ENCODE peak calls at places on chromosome 19, in seven cellular contexts. O, Q, Y, L, Z, N and P are unnamed samples.

GRCh38 chr19:11581740-11582139 is 4.3 kb upstream of the ACP5 start:
- DNase-seq in Q (no peak), L (peak; percentile 37), N (no peak), O (no peak), Y (peak; percentile 96), Z (no peak), P (no peak)

GRCh38 chr19:35901055-35901644 is 810 bp upstream of the NFKBID start:
- DNase-seq in L (no peak), Q (no peak), N (no peak), Y (no peak), O (no peak), Z (no peak), P (peak; percentile 10)

GRCh38 chr19:58227964-58228583 is 640 bp upstream of the ZNF544 start:
- DNase-seq in L (no peak), N (no peak), Y (no peak), Z (no peak), Q (no peak), O (no peak), P (no peak)

GRCh38 chr19:49362926-49363264 is 679 bp upstream of the TEAD2 start:
- DNase-seq in Y (no peak), O (peak; percentile 48), N (peak; percentile 24), L (no peak), Q (no peak), Z (no peak), P (peak; percentile 8)

GRCh38 chr19:44823373-44823698 is 14.4 kb downstream of the BCAM start:
- DNase-seq in O (no peak), Z (no peak), N (no peak), L (no peak), Q (no peak), Y (no peak), P (no peak)

GRCh38 chr19:30070198-30070969 is 128.3 kb downstream of the URI1 start:
- DNase-seq in Q (no peak), L (no peak), Z (no peak), O (no peak), Y (no peak), N (no peak), P (no peak)

GRCh38 chr19:17347361-17347760 is 10.0 kb downstream of the GTPBP3 start:
- DNase-seq in Q (no peak), Z (no peak), N (no peak), L (no peak), O (no peak), Y (no peak), P (no peak)

GRCh38 chr19:8657869-8658268 is 27.4 kb downstream of the NFILZ start:
- DNase-seq in Q (no peak), Y (no peak), Z (no peak), N (no peak), O (no peak), L (no peak), P (no peak)

GRCh38 chr19:7482584-7483439 is 6.0 kb downstream of the PEX11G start:
- DNase-seq in N (no peak), Z (peak; percentile 24), O (peak; percentile 91), Y (no peak), L (peak; percentile 98), Q (peak; percentile 88), P (peak; percentile 33)

GRCh38 chr19:14434543-14435319 is 1.6 kb downstream of the PKN1 start:
- DNase-seq in Z (no peak), N (peak; percentile 72), O (peak; percentile 79), Q (no peak), Y (no peak), L (peak; percentile 54), P (peak; percentile 47)

GRCh38 chr19:18768997-18769891 is 21.9 kb downstream of the COMP start:
- DNase-seq in O (no peak), Z (no peak), L (no peak), Q (no peak), Y (no peak), N (no peak), P (peak; percentile 42)
- TF ChIP-seq JUND in O (no peak), Z (no peak), L (no peak), Q (no peak), Y (no peak), N (no peak), P (no peak)

GRCh38 chr19:41861098-41861768 is 1.2 kb downstream of the RPS19 start:
- DNase-seq in Y (no peak), Q (no peak), L (no peak), N (no peak), O (no peak), Z (no peak), P (no peak)
- TF ChIP-seq JUND in Y (no peak), Q (no peak), L (no peak), N (no peak), O (no peak), Z (no peak), P (no peak)

DNA sequence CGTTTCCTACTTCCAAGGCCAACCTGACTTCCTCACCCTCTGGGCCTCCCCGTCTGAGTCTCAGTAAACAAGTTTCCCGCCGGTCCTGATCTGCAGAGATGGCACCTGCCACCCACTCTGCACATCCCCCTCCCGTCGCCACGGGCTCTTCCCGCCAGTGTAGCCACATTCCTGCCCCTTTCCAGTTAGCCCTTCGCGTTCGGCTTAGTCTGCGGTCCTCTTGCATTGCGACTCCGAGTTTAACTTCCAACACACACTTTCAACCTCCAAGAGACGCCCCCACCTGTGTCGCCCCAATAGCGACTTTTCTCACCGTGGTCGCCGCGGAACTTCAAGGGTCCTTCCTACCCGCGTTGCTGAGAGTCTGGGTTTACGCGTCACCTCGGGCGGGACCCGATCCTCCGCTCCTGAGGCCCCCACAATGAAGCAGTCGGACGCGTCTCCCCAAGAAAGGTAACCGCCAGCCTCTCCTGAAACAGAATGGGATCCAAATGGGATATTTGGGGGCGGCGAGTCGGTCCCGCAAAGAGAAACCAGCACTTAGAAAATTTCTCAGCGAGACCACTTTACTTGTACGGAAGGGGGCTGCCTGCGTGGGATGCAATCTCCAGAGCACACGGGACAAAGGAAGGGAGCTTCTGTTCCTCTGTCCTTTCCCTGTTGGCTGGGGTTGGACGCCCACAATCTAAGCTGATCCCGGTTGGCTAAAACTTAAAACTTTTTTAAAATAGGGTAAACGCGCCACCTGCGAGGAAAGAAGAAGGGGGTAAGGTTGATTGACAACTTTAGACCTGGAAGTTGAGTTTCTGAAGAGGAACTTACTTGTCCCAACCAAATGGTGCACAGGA is 1.0 kb upstream of the BSG start:
- DNase-seq in Z (no peak), N (peak; percentile 61), L (peak; percentile 55), O (no peak), Q (peak; percentile 77), Y (peak; percentile 25), P (peak; percentile 68)
- TF ChIP-seq JUND in Z (no peak), N (no peak), L (peak; percentile 18), O (no peak), Q (no peak), Y (no peak), P (no peak)

GRCh38 chr19:2494084-2494446 is 18.1 kb downstream of the GADD45B start:
- DNase-seq in N (no peak), Z (no peak), L (no peak), O (peak; percentile 75), Q (no peak), Y (no peak), P (no peak)

GRCh38 chr19:2494447-2495129 is 18.7 kb downstream of the GADD45B start:
- DNase-seq in Q (no peak), L (peak; percentile 92), Y (no peak), N (no peak), O (peak; percentile 88), Z (no peak), P (no peak)

GRCh38 chr19:2495651-2496316 is 19.9 kb downstream of the GADD45B start:
- DNase-seq in O (no peak), L (no peak), Q (no peak), N (no peak), Y (no peak), Z (no peak), P (no peak)

GRCh38 chr19:2497186-2497585 is 21.3 kb downstream of the GADD45B start:
- DNase-seq in Z (no peak), Y (no peak), Q (no peak), L (no peak), O (no peak), N (no peak), P (no peak)

GRCh38 chr19:2495130-2495641 is 19.3 kb downstream of the GADD45B start:
- DNase-seq in Z (no peak), L (no peak), N (no peak), Q (no peak), Y (no peak), O (peak; percentile 70), P (peak; percentile 65)
- TF ChIP-seq JUND in Z (no peak), L (no peak), N (no peak), Q (no peak), Y (no peak), O (no peak), P (no peak)

GRCh38 chr19:12694641-12695040 is 1.8 kb downstream of the FBXW9 start:
- DNase-seq in Z (no peak), Y (no peak), N (no peak), Q (no peak), O (no peak), L (no peak), P (no peak)

GRCh38 chr19:12696366-12697335 is at the start of gene FBXW9:
- DNase-seq in Q (peak; percentile 99), Y (peak; percentile 84), N (peak; percentile 90), L (peak; percentile 88), O (peak; percentile 97), Z (peak; percentile 91), P (peak; percentile 92)

GRCh38 chr19:12695090-12695489 is 1.3 kb downstream of the FBXW9 start:
- DNase-seq in Q (no peak), L (no peak), Y (no peak), N (no peak), Z (no peak), O (no peak), P (no peak)

GRCh38 chr19:12695514-12695913 is 917 bp downstream of the FBXW9 start:
- DNase-seq in N (no peak), Z (no peak), Q (no peak), L (no peak), O (no peak), Y (no peak), P (no peak)

GRCh38 chr19:12695997-12696365 is 450 bp downstream of the FBXW9 start:
- DNase-seq in Z (no peak), N (no peak), Q (no peak), L (peak; percentile 70), O (peak; percentile 59), Y (no peak), P (no peak)
- TF ChIP-seq JUND in Z (no peak), N (no peak), Q (no peak), L (no peak), O (no peak), Y (no peak), P (no peak)

DNA sequence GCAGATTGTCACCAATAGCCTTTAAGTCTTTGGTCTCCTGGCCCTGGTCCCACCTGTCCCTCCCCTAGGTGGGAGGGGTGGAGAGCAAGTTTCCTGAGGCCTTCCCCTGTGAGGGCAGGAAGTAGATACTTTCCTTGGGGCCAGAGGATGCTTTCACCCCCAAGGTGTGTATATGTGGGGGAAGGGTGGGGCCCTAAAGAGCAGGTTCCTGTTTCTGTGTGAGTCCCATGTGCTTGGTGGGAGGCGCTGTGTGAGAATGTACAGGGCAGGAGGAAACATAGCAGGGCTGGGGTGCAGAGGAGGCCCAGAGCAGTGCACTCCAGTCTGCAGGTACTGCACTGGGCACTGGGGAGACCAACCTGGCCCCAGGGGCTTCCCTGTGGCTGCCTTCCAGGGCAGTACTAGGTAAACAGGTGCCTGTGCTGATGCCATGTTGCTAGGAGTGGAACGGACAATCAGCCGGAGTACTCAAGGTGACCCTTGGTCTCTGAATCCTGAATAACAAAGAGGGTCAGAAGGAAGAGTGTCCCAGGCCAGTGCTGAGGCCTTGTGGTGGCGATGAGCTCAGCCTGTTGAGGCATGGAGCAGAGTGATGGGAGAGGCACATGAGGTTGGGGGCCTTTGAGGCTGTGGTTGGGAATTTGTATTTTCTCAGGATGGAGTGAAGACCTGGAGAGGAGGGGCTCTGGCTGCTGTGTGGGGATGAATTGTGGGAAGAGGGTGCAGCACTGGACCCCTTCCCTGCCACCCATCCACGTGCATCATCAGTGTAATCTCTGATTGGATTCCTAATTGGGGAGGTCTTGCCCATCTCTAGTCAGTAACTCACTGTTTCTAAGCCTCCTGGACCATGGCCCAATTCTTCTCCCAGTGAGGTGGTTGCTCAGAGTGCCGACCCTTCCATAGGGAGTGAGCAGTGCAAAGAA is 5.1 kb downstream of the EGLN2 start:
- DNase-seq in N (peak; percentile 52), Z (no peak), O (no peak), Q (no peak), L (peak; percentile 29), Y (peak; percentile 57), P (no peak)
- TF ChIP-seq JUND in N (no peak), Z (no peak), O (no peak), Q (no peak), L (no peak), Y (no peak), P (no peak)